ENCODE peak calls at places on chromosome 1, in ten cellular contexts. One of them, this sample, is unnamed.

GRCh38 chr1:167429612-167430011 is 88.7 kb downstream of the CD247 start:
- DNase-seq in Right ventricle myocardium inferior: no peak
- DNase-seq in kidney: no peak
- DNase-seq in NCI-H748 treated with DMSO at 0.1 percent for 48 hours: no peak
- DNase-seq in ureter: no peak
- DNase-seq in cardiac muscle cell: no peak
- DNase-seq in A549: no peak
- DNase-seq in frontal cortex: no peak
- DNase-seq in LoVo: no peak
- DNase-seq in endothelial cell: no peak
- DNase-seq in this sample: no peak

GRCh38 chr1:224622831-224623230 is 6.7 kb downstream of the CNIH3 start:
- DNase-seq in LoVo: no peak
- DNase-seq in A549: no peak
- DNase-seq in ureter: no peak
- DNase-seq in frontal cortex: no peak
- DNase-seq in Right ventricle myocardium inferior: no peak
- DNase-seq in cardiac muscle cell: no peak
- DNase-seq in kidney: no peak
- DNase-seq in NCI-H748 treated with DMSO at 0.1 percent for 48 hours: no peak
- DNase-seq in endothelial cell: no peak
- DNase-seq in this sample: no peak

GRCh38 chr1:185154912-185155513 is 1.7 kb downstream of the TRMT1L start:
- DNase-seq in NCI-H748 treated with DMSO at 0.1 percent for 48 hours: no peak
- DNase-seq in cardiac muscle cell: no peak
- DNase-seq in LoVo: no peak
- DNase-seq in frontal cortex: no peak
- DNase-seq in Right ventricle myocardium inferior: no peak
- DNase-seq in kidney: no peak
- DNase-seq in endothelial cell: no peak
- DNase-seq in ureter: no peak
- DNase-seq in A549: no peak
- DNase-seq in this sample: no peak

GRCh38 chr1:58442114-58442513 is 104.4 kb downstream of the OMA1 start:
- DNase-seq in Right ventricle myocardium inferior: no peak
- DNase-seq in frontal cortex: no peak
- DNase-seq in endothelial cell: no peak
- DNase-seq in cardiac muscle cell: no peak
- DNase-seq in A549: no peak
- DNase-seq in kidney: no peak
- DNase-seq in ureter: no peak
- DNase-seq in NCI-H748 treated with DMSO at 0.1 percent for 48 hours: peak
- DNase-seq in LoVo: no peak
- DNase-seq in this sample: no peak

GRCh38 chr1:179779645-179780272 is 36.7 kb downstream of the FAM163A start:
- DNase-seq in frontal cortex: no peak
- DNase-seq in Right ventricle myocardium inferior: no peak
- DNase-seq in NCI-H748 treated with DMSO at 0.1 percent for 48 hours: no peak
- DNase-seq in A549: no peak
- DNase-seq in ureter: no peak
- DNase-seq in endothelial cell: no peak
- DNase-seq in LoVo: no peak
- DNase-seq in kidney: no peak
- DNase-seq in cardiac muscle cell: no peak
- DNase-seq in this sample: no peak

GRCh38 chr1:15331673-15332072 is 78.0 kb upstream of the EFHD2 start:
- DNase-seq in Right ventricle myocardium inferior: no peak
- DNase-seq in endothelial cell: no peak
- DNase-seq in A549: no peak
- DNase-seq in LoVo: no peak
- DNase-seq in cardiac muscle cell: no peak
- DNase-seq in ureter: no peak
- DNase-seq in NCI-H748 treated with DMSO at 0.1 percent for 48 hours: no peak
- DNase-seq in kidney: no peak
- DNase-seq in frontal cortex: no peak
- DNase-seq in this sample: no peak

GRCh38 chr1:56477164-56478111 is 101.9 kb downstream of the PLPP3 start:
- DNase-seq in frontal cortex: peak
- DNase-seq in LoVo: no peak
- DNase-seq in ureter: peak
- DNase-seq in endothelial cell: peak
- DNase-seq in NCI-H748 treated with DMSO at 0.1 percent for 48 hours: no peak
- DNase-seq in A549: no peak
- DNase-seq in Right ventricle myocardium inferior: peak
- DNase-seq in cardiac muscle cell: no peak
- DNase-seq in kidney: peak
- DNase-seq in this sample: no peak

GRCh38 chr1:171611306-171611705 is 10.7 kb upstream of the MYOCOS start:
- DNase-seq in NCI-H748 treated with DMSO at 0.1 percent for 48 hours: no peak
- DNase-seq in frontal cortex: no peak
- DNase-seq in cardiac muscle cell: no peak
- DNase-seq in A549: no peak
- DNase-seq in endothelial cell: no peak
- DNase-seq in ureter: no peak
- DNase-seq in Right ventricle myocardium inferior: no peak
- DNase-seq in LoVo: no peak
- DNase-seq in kidney: no peak
- DNase-seq in this sample: no peak

GRCh38 chr1:97934491-97934890 is 13.7 kb upstream of the DPYD start:
- DNase-seq in NCI-H748 treated with DMSO at 0.1 percent for 48 hours: no peak
- DNase-seq in ureter: no peak
- DNase-seq in Right ventricle myocardium inferior: no peak
- DNase-seq in frontal cortex: no peak
- DNase-seq in LoVo: no peak
- DNase-seq in kidney: no peak
- DNase-seq in A549: no peak
- DNase-seq in cardiac muscle cell: no peak
- DNase-seq in endothelial cell: no peak
- DNase-seq in this sample: no peak

GRCh38 chr1:52123622-52124021 is 18.3 kb upstream of the ZFYVE9 start:
- DNase-seq in frontal cortex: no peak
- DNase-seq in endothelial cell: no peak
- DNase-seq in cardiac muscle cell: no peak
- DNase-seq in kidney: no peak
- DNase-seq in ureter: no peak
- DNase-seq in NCI-H748 treated with DMSO at 0.1 percent for 48 hours: no peak
- DNase-seq in A549: no peak
- DNase-seq in LoVo: no peak
- DNase-seq in Right ventricle myocardium inferior: no peak
- DNase-seq in this sample: no peak

GRCh38 chr1:110443393-110443918 is 7.5 kb upstream of the PROK1 start:
- DNase-seq in LoVo: no peak
- DNase-seq in NCI-H748 treated with DMSO at 0.1 percent for 48 hours: no peak
- DNase-seq in endothelial cell: no peak
- DNase-seq in ureter: no peak
- DNase-seq in Right ventricle myocardium inferior: no peak
- DNase-seq in cardiac muscle cell: no peak
- DNase-seq in kidney: peak
- DNase-seq in frontal cortex: no peak
- DNase-seq in A549: no peak
- DNase-seq in this sample: no peak

GRCh38 chr1:42418516-42418915 is 37.3 kb downstream of the ZMYND12 start:
- DNase-seq in frontal cortex: no peak
- DNase-seq in cardiac muscle cell: no peak
- DNase-seq in LoVo: no peak
- DNase-seq in ureter: no peak
- DNase-seq in endothelial cell: no peak
- DNase-seq in A549: no peak
- DNase-seq in Right ventricle myocardium inferior: no peak
- DNase-seq in kidney: no peak
- DNase-seq in NCI-H748 treated with DMSO at 0.1 percent for 48 hours: no peak
- DNase-seq in this sample: no peak

This sample was measured in PC-9.